ENCODE peak calls at places on chromosomes 16 and 17, in nine cellular contexts. T is H9; P is HCEC 1CT; Y is stimulated activated CD4-positive, alpha-beta T cell treated with anti-CD3 and anti-CD28 coated beads, TNF-alpha, amount 100 ng/mL, for 1 hour; R is A172; Q is ureter; N is NB4; M is choroid plexus epithelial cell; F is gastrocnemius medialis. J is an unnamed sample.

GRCh38 chr16:35748621-35749252 is 2289.3 kb downstream of the TP53TG3F start:
- DNase-seq in T (no peak), P (no peak), Y (no peak), R (no peak), Q (no peak), N (no peak), M (no peak), F (no peak), J (no peak)

GRCh38 chr16:50653633-50654524 is 27.2 kb downstream of the SNX20 start:
- DNase-seq in T (no peak), P (no peak), Y (no peak), R (no peak), Q (no peak), N (no peak), M (no peak), F (no peak), J (no peak)

GRCh38 chr17:58520843-58521430 is 6.5 kb upstream of the MTMR4 start:
- DNase-seq in T (peak; percentile 84), P (no peak), Y (no peak), R (no peak), Q (no peak), N (peak; percentile 41), M (peak; percentile 27), F (no peak), J (no peak)

GRCh38 chr17:42937712-42938596 is 26.3 kb downstream of the AARSD1 start:
- DNase-seq in T (peak; percentile 85), P (peak; percentile 50), Y (no peak), R (peak; percentile 55), Q (peak; percentile 56), N (peak; percentile 59), M (peak; percentile 80), F (no peak), J (no peak)

GRCh38 chr17:35588196-35588920 is 1.2 kb downstream of the AP2B1 start:
- DNase-seq in T (no peak), P (peak; percentile 70), Y (no peak), R (peak; percentile 83), Q (no peak), N (peak; percentile 45), M (peak; percentile 85), F (no peak), J (no peak)

GRCh38 chr16:8679156-8679555 is 4.7 kb downstream of the ABAT start:
- DNase-seq in T (no peak), P (no peak), Y (no peak), R (no peak), Q (no peak), N (no peak), M (no peak), F (no peak), J (no peak)

GRCh38 chr17:72205357-72205756 is 84.5 kb downstream of the SOX9 start:
- DNase-seq in T (no peak), P (no peak), Y (no peak), R (no peak), Q (no peak), N (no peak), M (no peak), F (no peak), J (no peak)

GRCh38 chr17:81535007-81535328 is 6.8 kb downstream of the FSCN2 start:
- DNase-seq in T (no peak), P (no peak), Y (no peak), R (no peak), Q (no peak), N (no peak), M (no peak), F (no peak), J (no peak)

GRCh38 chr16:27235938-27236245 is 32.6 kb downstream of the KDM8 start:
- DNase-seq in T (no peak), P (no peak), Y (no peak), R (no peak), Q (no peak), N (no peak), M (no peak), F (no peak), J (no peak)

GRCh38 chr17:44761932-44762810 is 3.4 kb downstream of the ADAM11 start:
- DNase-seq in T (peak; percentile 34), P (no peak), Y (no peak), R (no peak), Q (no peak), N (no peak), M (no peak), F (no peak), J (no peak)

GRCh38 chr17:81868674-81869220 is 2.4 kb downstream of the ARHGDIA start:
- DNase-seq in T (peak; percentile 78), P (peak; percentile 85), Y (no peak), R (peak; percentile 81), Q (no peak), N (peak; percentile 37), M (peak; percentile 92), F (no peak), J (no peak)

GRCh38 chr17:9844153-9844552 is 18.4 kb downstream of the GLP2R start:
- DNase-seq in T (peak; percentile 23), P (no peak), Y (no peak), R (no peak), Q (no peak), N (no peak), M (no peak), F (no peak), J (no peak)

J was measured in activated naive CD4-positive, alpha-beta T cell.